ENCODE peak calls at places on chromosomes 1 and 21, in seven cellular contexts. Y is iPS DF 6.9; E is GM06990; P is CD8-positive, alpha-beta memory T cell; C is left lung; V is HAP-1; A is tibial nerve. U is an unnamed sample. For H3K27me3, the result is how much of the 10 kb centered on the place peaks cover.

GRCh38 chr1:31412732-31413404 is at the start of gene SERINC2:
- DNase-seq in Y (no peak), E (no peak), P (no peak), C (peak), V (peak), A (no peak), U (no peak)

GRCh38 chr1:180920702-180921101 is 8.0 kb downstream of the KIAA1614 start:
- DNase-seq in Y (no peak), E (no peak), P (no peak), C (no peak), V (no peak), A (no peak), U (no peak)

GRCh38 chr1:95023399-95024050 is 49.2 kb downstream of the ALG14 start:
- DNase-seq in Y (no peak), E (no peak), P (no peak), C (no peak), V (no peak), A (no peak), U (no peak)

GRCh38 chr1:244439391-244440032 is 12.2 kb downstream of the ADSS2 start:
- DNase-seq in Y (no peak), E (no peak), P (no peak), C (no peak), V (no peak), A (no peak), U (no peak)

GRCh38 chr1:53047737-53048344 is 14.2 kb upstream of the PODN start:
- DNase-seq in Y (no peak), E (no peak), P (no peak), C (no peak), V (no peak), A (no peak), U (no peak)

GRCh38 chr21:25515484-25516405 is 91.5 kb downstream of the MRPL39 start:
- DNase-seq in Y (no peak), E (no peak), P (no peak), C (no peak), V (no peak), A (no peak), U (no peak)

GRCh38 chr1:190858140-190858539 is 380.5 kb upstream of the BRINP3 start:
- DNase-seq in Y (peak), E (no peak), P (no peak), C (no peak), V (no peak), A (no peak), U (no peak)

GRCh38 chr1:117616356-117616755 is 10.5 kb downstream of the TENT5C start:
- DNase-seq in Y (no peak), E (no peak), P (no peak), C (no peak), V (no peak), A (no peak), U (no peak)

GRCh38 chr1:115107501-115108260 is 18.4 kb upstream of the TSPAN2 start:
- DNase-seq in Y (no peak), E (no peak), P (no peak), C (no peak), V (no peak), A (no peak), U (no peak)

GRCh38 chr21:43916691-43917514 is 51.9 kb downstream of the AGPAT3 start:
- DNase-seq in Y (no peak), E (peak), P (peak), C (no peak), V (no peak), A (no peak), U (no peak)

GRCh38 chr1:214331180-214331579 is 50.2 kb downstream of the SMYD2 start:
- DNase-seq in Y (no peak), E (no peak), P (no peak), C (no peak), V (no peak), A (no peak), U (no peak)

GRCh38 chr1:240254006-240254405 is 162.3 kb downstream of the FMN2 start:
- DNase-seq in Y (no peak), E (no peak), P (no peak), C (peak), V (no peak), A (no peak), U (no peak)

GRCh38 chr1:113456967-113457366 is 66.7 kb downstream of the MAGI3 start:
- DNase-seq in Y (no peak), E (no peak), P (no peak), C (no peak), V (no peak), A (peak), U (no peak)

GRCh38 chr1:60541831-60542532 is 468.4 kb upstream of the C1orf87 start:
- DNase-seq in Y (no peak), E (no peak), P (no peak), C (no peak), V (no peak), A (no peak), U (no peak)

GRCh38 chr1:1140673-1141072 is 24.8 kb upstream of the C1orf159 start:
- DNase-seq in Y (no peak), E (no peak), P (no peak), C (no peak), V (no peak), A (no peak), U (no peak)

GRCh38 chr1:21906173-21907078 is 30.7 kb downstream of the HSPG2 start:
- DNase-seq in Y (no peak), E (no peak), P (no peak), C (no peak), V (no peak), A (peak), U (peak)

GRCh38 chr1:15741183-15741850 is 982 bp upstream of the TMEM82 start:
- DNase-seq in Y (peak), E (peak), P (peak), C (peak), V (peak), A (peak), U (peak)

GRCh38 chr1:183279835-183280234 is 93.8 kb downstream of the LAMC2 start:
- DNase-seq in Y (no peak), E (no peak), P (no peak), C (peak), V (no peak), A (no peak), U (no peak)

GRCh38 chr1:36151133-36151844 is 2.0 kb upstream of the TRAPPC3 start:
- DNase-seq in Y (no peak), E (no peak), P (no peak), C (no peak), V (no peak), A (no peak), U (no peak)

GRCh38 chr1:161095230-161095629 is 2.9 kb upstream of the KLHDC9 start:
- DNase-seq in Y (no peak), E (no peak), P (no peak), C (no peak), V (no peak), A (no peak), U (no peak)

GRCh38 chr1:8815582-8816285 is 1.7 kb downstream of the RERE start:
- DNase-seq in Y (no peak), E (no peak), P (no peak), C (no peak), V (peak), A (no peak), U (no peak)

GRCh38 chr1:161915051-161915503 is 108.6 kb downstream of the OLFML2B start:
- DNase-seq in Y (no peak), E (peak), P (no peak), C (no peak), V (no peak), A (no peak), U (no peak)

GRCh38 chr1:8421721-8422120 is 103.8 kb downstream of the SLC45A1 start:
- DNase-seq in Y (no peak), E (no peak), P (no peak), C (no peak), V (no peak), A (peak), U (no peak)

GRCh38 chr1:24918370-24918769 is 11.7 kb downstream of the RUNX3 start:
- DNase-seq in Y (no peak), E (no peak), P (no peak), C (no peak), V (no peak), A (no peak), U (no peak)
- H3K27me3 ChIP-seq in Y (under half), E (under half), P (under half), C (under half), V (under half), A (under half), U (under half)

GRCh38 chr1:119000371-119001180 is 12.4 kb upstream of the TBX15 start:
- DNase-seq in Y (no peak), E (no peak), P (no peak), C (no peak), V (no peak), A (no peak), U (no peak)

GRCh38 chr1:119001181-119002018 is 13.3 kb upstream of the TBX15 start:
- DNase-seq in Y (no peak), E (no peak), P (no peak), C (no peak), V (no peak), A (no peak), U (no peak)

GRCh38 chr1:118998171-118998570 is 10.0 kb upstream of the TBX15 start:
- DNase-seq in Y (no peak), E (no peak), P (no peak), C (no peak), V (no peak), A (no peak), U (no peak)

GRCh38 chr1:118995312-118996016 is 7.3 kb upstream of the TBX15 start:
- DNase-seq in Y (no peak), E (no peak), P (no peak), C (no peak), V (no peak), A (no peak), U (no peak)

GRCh38 chr1:118999348-119000071 is 11.4 kb upstream of the TBX15 start:
- DNase-seq in Y (no peak), E (no peak), P (no peak), C (no peak), V (no peak), A (no peak), U (no peak)
- H3K27me3 ChIP-seq in Y (half or more), E (under half), P (under half), C (half or more), V (under half), A (under half), U (under half)

GRCh38 chr1:3142751-3143150 is 73.7 kb downstream of the PRDM16 start:
- DNase-seq in Y (no peak), E (no peak), P (no peak), C (no peak), V (no peak), A (no peak), U (no peak)

GRCh38 chr1:3139871-3140837 is 71.2 kb downstream of the PRDM16 start:
- DNase-seq in Y (no peak), E (no peak), P (no peak), C (no peak), V (no peak), A (no peak), U (no peak)

GRCh38 chr1:3139451-3139852 is 70.4 kb downstream of the PRDM16 start:
- DNase-seq in Y (no peak), E (no peak), P (no peak), C (no peak), V (no peak), A (no peak), U (no peak)

GRCh38 chr1:3142236-3142635 is 73.2 kb downstream of the PRDM16 start:
- DNase-seq in Y (no peak), E (no peak), P (no peak), C (no peak), V (no peak), A (no peak), U (no peak)

GRCh38 chr1:3141836-3142235 is 72.8 kb downstream of the PRDM16 start:
- DNase-seq in Y (no peak), E (no peak), P (no peak), C (no peak), V (no peak), A (no peak), U (no peak)
- H3K27me3 ChIP-seq in Y (under half), E (under half), P (under half), C (half or more), V (under half), A (under half), U (half or more)

GRCh38 chr1:206510371-206510770 is 3.0 kb downstream of the RASSF5 start:
- DNase-seq in Y (no peak), E (no peak), P (no peak), C (no peak), V (no peak), A (no peak), U (no peak)
- H3K27me3 ChIP-seq in Y (under half), E (under half), P (under half), C (under half), V (under half), A (under half), U (under half)

GRCh38 chr21:38600106-38600505 is 101.8 kb upstream of the ERG start:
- DNase-seq in Y (no peak), E (no peak), P (no peak), C (no peak), V (no peak), A (no peak), U (no peak)
- H3K27me3 ChIP-seq in Y (under half), E (under half), P (under half), C (under half), V (under half), A (under half), U (under half)

DNA sequence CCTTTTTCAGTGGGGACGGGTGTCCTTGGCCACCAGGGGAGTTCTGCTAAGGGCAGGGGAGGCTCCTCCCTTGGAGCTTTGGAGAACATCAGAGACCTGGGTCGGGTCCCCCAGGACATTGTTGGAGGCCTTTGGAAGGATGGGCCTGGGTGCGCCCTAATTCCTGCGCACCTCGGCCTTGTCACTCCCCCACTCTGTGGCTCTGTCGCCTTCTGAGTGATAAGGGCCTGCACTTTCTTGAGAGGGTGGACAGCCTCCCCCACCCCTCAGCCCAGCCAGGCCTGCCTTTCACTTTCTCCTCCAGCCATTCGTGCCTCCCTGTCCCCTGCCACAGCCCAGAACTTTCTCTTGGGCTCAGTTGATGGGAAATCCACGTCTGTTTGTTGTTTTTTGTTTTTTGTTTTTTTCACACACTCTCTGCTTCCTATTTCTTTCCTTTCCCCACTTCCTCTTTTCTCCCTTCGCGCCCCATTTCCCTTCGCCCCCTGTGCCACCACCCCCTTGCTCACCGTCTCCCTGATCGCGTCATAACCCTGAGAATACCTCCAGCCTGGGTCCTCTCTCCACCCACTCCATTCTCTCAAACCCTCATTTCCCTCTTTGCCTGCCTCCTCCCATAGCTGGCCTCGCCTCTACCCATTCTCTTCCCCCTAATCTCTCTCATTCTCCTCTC is 85.6 kb downstream of the PAX7 start:
- DNase-seq in Y (no peak), E (no peak), P (no peak), C (no peak), V (no peak), A (no peak), U (no peak)
- H3K27me3 ChIP-seq in Y (under half), E (under half), P (under half), C (half or more), V (half or more), A (under half), U (half or more)